ENCODE peak calls at places on chromosome 9, in six cellular contexts. One of them, this sample, is unnamed. For H3K4me1, the result is how much of the 10 kb centered on the place peaks cover.

GRCh38 chr9:99003308-99003707 is 59.6 kb downstream of the COL15A1 start:
- DNase-seq in prostate gland: no peak
- DNase-seq in adrenal gland: peak
- DNase-seq in PC-3: no peak
- DNase-seq in tibial artery: no peak
- DNase-seq in gastrocnemius medialis: no peak
- DNase-seq in this sample: no peak

GRCh38 chr9:19230356-19231125 is at the start of gene DENND4C:
- DNase-seq in prostate gland: peak
- DNase-seq in gastrocnemius medialis: peak
- DNase-seq in adrenal gland: peak
- DNase-seq in PC-3: peak
- DNase-seq in tibial artery: peak
- DNase-seq in this sample: peak

GRCh38 chr9:38424918-38425317 is 664 bp upstream of the IGFBPL1 start:
- DNase-seq in adrenal gland: peak
- DNase-seq in tibial artery: no peak
- DNase-seq in prostate gland: no peak
- DNase-seq in gastrocnemius medialis: no peak
- DNase-seq in PC-3: no peak
- DNase-seq in this sample: no peak

GRCh38 chr9:8555767-8556500 is 756.4 kb upstream of the DMAC1 start:
- DNase-seq in tibial artery: no peak
- DNase-seq in gastrocnemius medialis: peak
- DNase-seq in prostate gland: no peak
- DNase-seq in adrenal gland: no peak
- DNase-seq in PC-3: no peak
- DNase-seq in this sample: no peak

GRCh38 chr9:120571443-120572257 is 8.3 kb downstream of the CDK5RAP2 start:
- DNase-seq in PC-3: no peak
- DNase-seq in prostate gland: peak
- DNase-seq in gastrocnemius medialis: peak
- DNase-seq in adrenal gland: peak
- DNase-seq in tibial artery: peak
- DNase-seq in this sample: peak

GRCh38 chr9:27673626-27674025 is 100.3 kb upstream of the C9orf72 start:
- DNase-seq in prostate gland: no peak
- DNase-seq in adrenal gland: no peak
- DNase-seq in PC-3: no peak
- DNase-seq in tibial artery: no peak
- DNase-seq in gastrocnemius medialis: no peak
- DNase-seq in this sample: no peak

GRCh38 chr9:116298249-116298648 is 144.7 kb downstream of the PAPPA start:
- DNase-seq in gastrocnemius medialis: no peak
- DNase-seq in PC-3: no peak
- DNase-seq in tibial artery: no peak
- DNase-seq in prostate gland: no peak
- DNase-seq in adrenal gland: no peak
- DNase-seq in this sample: no peak

GRCh38 chr9:104958756-104959155 is 30.8 kb upstream of the ABCA1 start:
- DNase-seq in adrenal gland: no peak
- DNase-seq in prostate gland: no peak
- DNase-seq in tibial artery: no peak
- DNase-seq in gastrocnemius medialis: no peak
- DNase-seq in PC-3: no peak
- DNase-seq in this sample: no peak

GRCh38 chr9:7980691-7981289 is 181.2 kb upstream of the DMAC1 start:
- DNase-seq in gastrocnemius medialis: no peak
- DNase-seq in tibial artery: no peak
- DNase-seq in PC-3: no peak
- DNase-seq in adrenal gland: no peak
- DNase-seq in prostate gland: no peak
- DNase-seq in this sample: no peak

GRCh38 chr9:91810286-91810905 is 139.6 kb downstream of the ROR2 start:
- DNase-seq in tibial artery: no peak
- DNase-seq in adrenal gland: peak
- DNase-seq in prostate gland: no peak
- DNase-seq in gastrocnemius medialis: no peak
- DNase-seq in PC-3: no peak
- DNase-seq in this sample: no peak

GRCh38 chr9:106310782-106311181 is 552.2 kb upstream of the ZNF462 start:
- DNase-seq in gastrocnemius medialis: no peak
- DNase-seq in tibial artery: no peak
- DNase-seq in PC-3: no peak
- DNase-seq in prostate gland: no peak
- DNase-seq in adrenal gland: no peak
- DNase-seq in this sample: no peak

GRCh38 chr9:89885156-89885555 is 280.3 kb downstream of the GADD45G start:
- DNase-seq in tibial artery: no peak
- DNase-seq in gastrocnemius medialis: no peak
- DNase-seq in PC-3: no peak
- DNase-seq in adrenal gland: no peak
- DNase-seq in prostate gland: no peak
- DNase-seq in this sample: no peak

GRCh38 chr9:91361294-91362201 is at the start of gene AUH:
- DNase-seq in prostate gland: peak
- DNase-seq in gastrocnemius medialis: peak
- DNase-seq in tibial artery: peak
- DNase-seq in PC-3: peak
- DNase-seq in adrenal gland: peak
- DNase-seq in this sample: peak

GRCh38 chr9:111114486-111114885 is 76.2 kb upstream of the LPAR1 start:
- DNase-seq in gastrocnemius medialis: no peak
- DNase-seq in adrenal gland: no peak
- DNase-seq in tibial artery: no peak
- DNase-seq in prostate gland: no peak
- DNase-seq in PC-3: no peak
- DNase-seq in this sample: no peak

GRCh38 chr9:38026021-38026809 is 42.8 kb downstream of the SHB start:
- DNase-seq in adrenal gland: peak
- DNase-seq in tibial artery: peak
- DNase-seq in PC-3: peak
- DNase-seq in prostate gland: no peak
- DNase-seq in gastrocnemius medialis: no peak
- DNase-seq in this sample: no peak

GRCh38 chr9:126343271-126343700 is 16.7 kb downstream of the MVB12B start:
- DNase-seq in adrenal gland: no peak
- DNase-seq in PC-3: peak
- DNase-seq in tibial artery: no peak
- DNase-seq in prostate gland: no peak
- DNase-seq in gastrocnemius medialis: no peak
- DNase-seq in this sample: no peak

GRCh38 chr9:98502976-98503325 is 205.8 kb downstream of the GABBR2 start:
- DNase-seq in adrenal gland: peak
- DNase-seq in prostate gland: no peak
- DNase-seq in tibial artery: no peak
- DNase-seq in gastrocnemius medialis: no peak
- DNase-seq in PC-3: no peak
- DNase-seq in this sample: no peak

GRCh38 chr9:93207326-93207814 is 23.4 kb downstream of the WNK2 start:
- DNase-seq in PC-3: no peak
- DNase-seq in gastrocnemius medialis: peak
- DNase-seq in adrenal gland: no peak
- DNase-seq in tibial artery: peak
- DNase-seq in prostate gland: no peak
- DNase-seq in this sample: no peak

GRCh38 chr9:129613520-129614175 is 7.3 kb downstream of the C9orf50 start:
- DNase-seq in prostate gland: no peak
- DNase-seq in PC-3: no peak
- DNase-seq in tibial artery: no peak
- DNase-seq in gastrocnemius medialis: no peak
- DNase-seq in adrenal gland: peak
- DNase-seq in this sample: no peak

GRCh38 chr9:138072161-138072842 is 194.7 kb downstream of the CACNA1B start:
- DNase-seq in tibial artery: no peak
- DNase-seq in PC-3: no peak
- DNase-seq in adrenal gland: peak
- DNase-seq in prostate gland: no peak
- DNase-seq in gastrocnemius medialis: no peak
- DNase-seq in this sample: no peak

GRCh38 chr9:2157277-2158105 is 142.3 kb downstream of the SMARCA2 start:
- DNase-seq in PC-3: peak
- DNase-seq in adrenal gland: peak
- DNase-seq in gastrocnemius medialis: peak
- DNase-seq in tibial artery: peak
- DNase-seq in prostate gland: peak
- DNase-seq in this sample: no peak

GRCh38 chr9:96651626-96652025 is 3.5 kb downstream of the PRXL2C start:
- DNase-seq in prostate gland: no peak
- DNase-seq in tibial artery: no peak
- DNase-seq in adrenal gland: no peak
- DNase-seq in gastrocnemius medialis: no peak
- DNase-seq in PC-3: peak
- DNase-seq in this sample: no peak

GRCh38 chr9:69554945-69555344 is 117.2 kb downstream of the APBA1 start:
- DNase-seq in gastrocnemius medialis: no peak
- DNase-seq in tibial artery: no peak
- DNase-seq in PC-3: no peak
- DNase-seq in prostate gland: no peak
- DNase-seq in adrenal gland: no peak
- DNase-seq in this sample: no peak

GRCh38 chr9:72958485-72959266 is 5.8 kb upstream of the ALDH1A1 start:
- DNase-seq in PC-3: no peak
- DNase-seq in gastrocnemius medialis: no peak
- DNase-seq in prostate gland: no peak
- DNase-seq in adrenal gland: no peak
- DNase-seq in tibial artery: no peak
- DNase-seq in this sample: no peak
- H3K4me3 ChIP-seq in PC-3: no peak
- H3K4me3 ChIP-seq in gastrocnemius medialis: no peak
- H3K4me3 ChIP-seq in prostate gland: no peak
- H3K4me3 ChIP-seq in adrenal gland: no peak
- H3K4me3 ChIP-seq in tibial artery: no peak
- H3K4me3 ChIP-seq in this sample: no peak

DNA sequence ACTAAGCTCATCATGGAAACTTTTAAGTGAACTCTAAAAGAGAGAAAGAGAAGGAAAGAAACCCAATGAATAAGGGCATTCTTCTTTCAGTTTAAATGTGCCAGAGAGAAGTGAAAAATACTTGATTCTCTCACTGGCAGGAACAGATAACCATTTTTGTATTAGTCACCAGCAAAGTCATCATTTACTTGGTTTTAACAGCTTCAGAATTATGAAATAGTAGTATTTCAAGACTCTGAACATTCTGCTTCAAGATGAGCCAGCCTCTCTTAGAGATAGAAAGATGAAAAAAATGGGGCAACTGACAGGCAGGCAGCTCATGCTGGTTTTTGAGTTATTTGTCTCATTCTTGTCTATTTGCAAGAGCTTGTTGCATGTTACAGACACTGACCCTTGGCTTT is 103.5 kb downstream of the GCNT1 start:
- DNase-seq in prostate gland: no peak
- DNase-seq in PC-3: peak
- DNase-seq in adrenal gland: no peak
- DNase-seq in tibial artery: no peak
- DNase-seq in gastrocnemius medialis: no peak
- DNase-seq in this sample: no peak
- H3K4me1 ChIP-seq in prostate gland: under half
- H3K4me1 ChIP-seq in PC-3: under half
- H3K4me1 ChIP-seq in adrenal gland: under half
- H3K4me1 ChIP-seq in tibial artery: under half
- H3K4me1 ChIP-seq in gastrocnemius medialis: under half
- H3K4me1 ChIP-seq in this sample: under half

GRCh38 chr9:79131375-79131774 is 440.4 kb upstream of the TLE4 start:
- DNase-seq in PC-3: no peak
- DNase-seq in prostate gland: no peak
- DNase-seq in adrenal gland: no peak
- DNase-seq in gastrocnemius medialis: no peak
- DNase-seq in tibial artery: no peak
- DNase-seq in this sample: no peak

GRCh38 chr9:79131876-79132377 is 439.8 kb upstream of the TLE4 start:
- DNase-seq in tibial artery: no peak
- DNase-seq in gastrocnemius medialis: no peak
- DNase-seq in adrenal gland: no peak
- DNase-seq in PC-3: no peak
- DNase-seq in prostate gland: no peak
- DNase-seq in this sample: no peak

GRCh38 chr9:79129865-79130480 is 441.8 kb upstream of the TLE4 start:
- DNase-seq in adrenal gland: peak
- DNase-seq in prostate gland: peak
- DNase-seq in gastrocnemius medialis: no peak
- DNase-seq in tibial artery: no peak
- DNase-seq in PC-3: peak
- DNase-seq in this sample: no peak

GRCh38 chr9:79134654-79135053 is 437.1 kb upstream of the TLE4 start:
- DNase-seq in adrenal gland: no peak
- DNase-seq in prostate gland: no peak
- DNase-seq in gastrocnemius medialis: no peak
- DNase-seq in PC-3: peak
- DNase-seq in tibial artery: no peak
- DNase-seq in this sample: no peak
- TF ChIP-seq CTCF in adrenal gland: no peak
- TF ChIP-seq CTCF in prostate gland: no peak
- TF ChIP-seq CTCF in gastrocnemius medialis: no peak
- TF ChIP-seq CTCF in PC-3: peak
- TF ChIP-seq CTCF in tibial artery: no peak
- TF ChIP-seq CTCF in this sample: no peak

GRCh38 chr9:134372621-134373267 is 46.5 kb downstream of the RXRA start:
- DNase-seq in gastrocnemius medialis: no peak
- DNase-seq in tibial artery: peak
- DNase-seq in prostate gland: no peak
- DNase-seq in adrenal gland: peak
- DNase-seq in PC-3: no peak
- DNase-seq in this sample: no peak
- H3K4me3 ChIP-seq in gastrocnemius medialis: peak
- H3K4me3 ChIP-seq in tibial artery: no peak
- H3K4me3 ChIP-seq in prostate gland: no peak
- H3K4me3 ChIP-seq in adrenal gland: no peak
- H3K4me3 ChIP-seq in PC-3: no peak
- H3K4me3 ChIP-seq in this sample: no peak

DNA sequence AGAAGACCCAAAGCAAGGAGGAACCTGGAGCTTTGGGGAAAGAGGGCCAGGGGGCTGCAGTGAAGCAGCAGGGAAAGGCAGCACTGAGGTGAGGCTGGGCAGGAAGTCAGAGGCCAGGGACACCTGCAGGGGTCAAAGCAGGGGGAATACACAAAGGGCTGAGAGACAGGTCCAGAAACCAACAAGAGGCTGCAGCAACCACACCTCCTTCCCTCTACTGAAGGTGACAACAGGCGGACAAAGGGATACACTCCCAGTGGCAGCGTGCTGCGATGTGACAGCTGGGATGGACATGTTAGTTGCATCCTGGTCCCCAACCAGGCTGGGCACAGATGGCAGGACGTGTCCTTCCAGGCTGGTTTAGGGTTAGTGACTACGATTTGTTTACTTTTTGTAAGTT is 12.6 kb downstream of the CFAP77 start:
- DNase-seq in prostate gland: no peak
- DNase-seq in tibial artery: no peak
- DNase-seq in gastrocnemius medialis: no peak
- DNase-seq in adrenal gland: no peak
- DNase-seq in PC-3: no peak
- DNase-seq in this sample: no peak
- H3K4me1 ChIP-seq in prostate gland: under half
- H3K4me1 ChIP-seq in tibial artery: under half
- H3K4me1 ChIP-seq in gastrocnemius medialis: under half
- H3K4me1 ChIP-seq in adrenal gland: under half
- H3K4me1 ChIP-seq in PC-3: under half
- H3K4me1 ChIP-seq in this sample: under half

This sample was measured in thoracic aorta.